ENCODE peak calls at places on chromosomes 7 and 10, in seven cellular contexts. S is HCT116, C is mesothelial cell of epicardium, Y is AG09319, D is Peyer's patch, W is fibroblast of pulmonary artery, V is glutamatergic neuron. Z is an unnamed sample.

GRCh38 chr10:75432763-75433162 is 1.3 kb downstream of the LRMDA start:
- DNase-seq in D (no peak), C (no peak), W (no peak), V (no peak), S (no peak), Y (no peak), Z (no peak)

GRCh38 chr7:139108256-139109187 is 998 bp downstream of the ZC3HAV1 start:
- DNase-seq in C (no peak), D (peak), W (peak), V (peak), Y (no peak), S (no peak), Z (peak)

GRCh38 chr10:48467669-48468068 is 137.2 kb downstream of the ARHGAP22 start:
- DNase-seq in D (no peak), S (no peak), C (no peak), Y (no peak), W (no peak), V (no peak), Z (peak)

GRCh38 chr10:131220601-131221171 is 90.8 kb downstream of the TCERG1L start:
- DNase-seq in W (no peak), Y (no peak), C (no peak), S (no peak), D (no peak), V (no peak), Z (no peak)

GRCh38 chr10:68327889-68328786 is 3.7 kb upstream of the HNRNPH3 start:
- DNase-seq in W (peak), S (peak), V (no peak), C (no peak), D (no peak), Y (peak), Z (no peak)

GRCh38 chr7:142455392-142455791 is 197.5 kb upstream of the PRSS58 start:
- DNase-seq in Y (no peak), V (no peak), W (no peak), C (no peak), S (no peak), D (no peak), Z (no peak)

GRCh38 chr10:126352446-126352845 is 35.8 kb downstream of the ADAM12 start:
- DNase-seq in S (no peak), Y (no peak), D (no peak), C (no peak), W (no peak), V (no peak), Z (no peak)

GRCh38 chr7:1460757-1461639 is 1.7 kb upstream of the MICALL2 start:
- DNase-seq in V (no peak), Y (peak), D (peak), S (no peak), C (no peak), W (peak), Z (no peak)

GRCh38 chr10:124264711-124265390 is 153.9 kb downstream of the OAT start:
- DNase-seq in Y (no peak), D (peak), S (no peak), C (no peak), V (no peak), W (no peak), Z (no peak)

GRCh38 chr10:93754761-93755160 is 3.0 kb upstream of the LGI1 start:
- DNase-seq in Y (no peak), V (no peak), W (no peak), S (no peak), C (no peak), D (no peak), Z (no peak)

GRCh38 chr10:98154076-98154475 is 19.6 kb downstream of the R3HCC1L start:
- DNase-seq in V (no peak), S (no peak), Y (no peak), W (no peak), D (no peak), C (no peak), Z (no peak)

GRCh38 chr7:155214328-155214986 is 83.2 kb upstream of the INSIG1 start:
- DNase-seq in Y (no peak), S (no peak), W (no peak), V (no peak), C (no peak), D (peak), Z (no peak)

GRCh38 chr10:30803901-30804322 is 174.4 kb upstream of the LYZL2 start:
- DNase-seq in S (no peak), D (no peak), C (no peak), Y (peak), V (no peak), W (peak), Z (no peak)

GRCh38 chr7:34838329-34838728 is 180.3 kb downstream of the NPSR1 start:
- DNase-seq in Y (no peak), D (no peak), S (no peak), W (no peak), C (no peak), V (no peak), Z (no peak)

GRCh38 chr10:64867501-64867962 is 1346.3 kb downstream of the REEP3 start:
- DNase-seq in D (no peak), S (no peak), W (no peak), V (no peak), Y (no peak), C (no peak), Z (no peak)

GRCh38 chr7:21898265-21898930 is 47.3 kb downstream of the CDCA7L start:
- DNase-seq in V (no peak), D (no peak), W (no peak), C (no peak), Y (no peak), S (no peak), Z (no peak)

GRCh38 chr10:101778781-101779543 is 3.0 kb upstream of the FGF8 start:
- DNase-seq in Y (no peak), W (peak), C (no peak), S (no peak), V (peak), D (peak), Z (peak)

GRCh38 chr10:101780818-101781654 is 2.2 kb downstream of the NPM3 start:
- DNase-seq in S (peak), C (no peak), V (peak), D (peak), Y (peak), W (peak), Z (peak)

GRCh38 chr10:101781655-101781983 is 1.6 kb downstream of the NPM3 start:
- DNase-seq in C (no peak), D (no peak), W (no peak), Y (no peak), S (no peak), V (no peak), Z (no peak)

GRCh38 chr10:101779544-101780186 is 3.6 kb downstream of the NPM3 start:
- DNase-seq in S (peak), D (peak), W (peak), Y (peak), C (peak), V (peak), Z (peak)

DNA sequence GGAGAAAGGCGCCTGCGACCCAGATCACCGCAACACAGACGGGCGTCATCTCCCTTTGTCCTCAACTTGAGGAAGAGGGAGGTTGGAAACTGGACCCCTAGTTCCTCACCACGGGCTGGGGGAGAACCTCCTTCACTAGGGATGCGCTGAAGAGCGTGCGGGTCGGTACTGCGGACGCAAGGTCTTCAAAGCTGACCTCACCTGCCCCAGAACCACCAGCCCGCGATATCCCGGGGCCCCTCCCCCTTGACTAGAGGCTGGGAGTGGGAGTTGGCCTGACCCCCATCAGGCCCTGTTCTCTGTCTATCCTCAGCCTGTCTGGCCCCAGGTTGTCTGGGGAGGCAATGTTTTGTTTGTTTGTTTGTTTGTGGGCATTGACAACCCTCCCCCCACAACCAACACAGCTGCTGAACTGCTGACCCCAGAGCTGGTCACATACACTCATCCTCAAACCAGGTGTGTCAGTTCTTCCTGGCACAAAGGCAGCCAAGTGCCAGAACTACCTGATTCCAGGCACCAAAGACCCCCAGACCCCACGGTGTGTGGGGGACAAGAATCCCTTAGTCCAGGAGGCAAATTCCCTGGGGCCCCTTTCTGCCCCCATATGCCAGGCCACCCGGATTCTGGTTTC is 2.9 kb downstream of the NPM3 start:
- DNase-seq in V (no peak), W (no peak), C (no peak), S (no peak), Y (no peak), D (no peak), Z (no peak)
- TF ChIP-seq CTCF in V (peak), W (no peak), C (no peak), S (no peak), Y (no peak), D (no peak), Z (no peak)

DNA sequence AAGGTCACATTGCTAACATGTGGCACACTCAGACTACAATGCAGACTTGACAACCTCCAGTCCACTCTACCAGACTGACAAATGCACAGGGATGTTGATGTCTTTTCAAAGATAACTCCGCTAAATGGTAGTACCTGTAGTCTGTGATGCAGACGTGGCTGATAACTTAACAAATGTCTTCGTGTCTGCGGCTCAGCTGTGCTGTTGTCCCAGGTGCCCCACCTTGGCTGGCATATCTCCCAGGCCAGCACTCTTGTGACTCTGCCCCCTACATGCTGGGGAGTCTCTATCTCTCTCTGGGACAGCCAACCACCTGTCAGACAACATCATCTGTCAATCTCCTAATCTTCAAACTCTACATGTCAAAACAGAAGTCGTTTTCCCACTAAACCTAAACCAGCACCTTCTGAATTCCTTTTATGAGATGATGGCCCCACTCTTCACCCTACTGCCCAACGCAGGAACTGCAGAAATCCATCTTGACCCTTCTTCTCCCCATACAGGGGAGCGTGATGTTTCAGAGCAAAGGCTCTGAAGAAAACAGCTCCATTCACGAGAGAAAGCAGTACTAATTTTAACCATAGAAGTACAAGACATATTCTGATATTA is 156.4 kb downstream of the USP6NL start:
- DNase-seq in W (no peak), C (no peak), V (no peak), D (peak), S (no peak), Y (no peak), Z (no peak)
- TF ChIP-seq CTCF in W (peak), C (peak), V (peak), D (no peak), S (no peak), Y (no peak), Z (no peak)

GRCh38 chr10:71429929-71430328 is 33.2 kb downstream of the CDH23 start:
- DNase-seq in W (no peak), D (no peak), S (no peak), Y (no peak), C (no peak), V (no peak), Z (no peak)
- TF ChIP-seq CTCF in W (no peak), D (no peak), S (no peak), Y (no peak), C (peak), V (peak), Z (no peak)

GRCh38 chr7:94301024-94301588 is 93.6 kb upstream of the COL1A2 start:
- DNase-seq in W (peak), V (peak), D (no peak), C (no peak), Y (peak), S (peak), Z (no peak)
- TF ChIP-seq CTCF in W (peak), V (no peak), D (no peak), C (no peak), Y (peak), S (no peak), Z (no peak)

GRCh38 chr10:51999089-51999488 is 299.7 kb upstream of the CSTF2T start:
- DNase-seq in W (no peak), S (no peak), C (no peak), Y (no peak), V (peak), D (no peak), Z (no peak)

GRCh38 chr10:52007091-52007490 is 307.0 kb upstream of the DKK1 start:
- DNase-seq in D (no peak), C (no peak), V (no peak), W (no peak), Y (no peak), S (no peak), Z (no peak)

DNA sequence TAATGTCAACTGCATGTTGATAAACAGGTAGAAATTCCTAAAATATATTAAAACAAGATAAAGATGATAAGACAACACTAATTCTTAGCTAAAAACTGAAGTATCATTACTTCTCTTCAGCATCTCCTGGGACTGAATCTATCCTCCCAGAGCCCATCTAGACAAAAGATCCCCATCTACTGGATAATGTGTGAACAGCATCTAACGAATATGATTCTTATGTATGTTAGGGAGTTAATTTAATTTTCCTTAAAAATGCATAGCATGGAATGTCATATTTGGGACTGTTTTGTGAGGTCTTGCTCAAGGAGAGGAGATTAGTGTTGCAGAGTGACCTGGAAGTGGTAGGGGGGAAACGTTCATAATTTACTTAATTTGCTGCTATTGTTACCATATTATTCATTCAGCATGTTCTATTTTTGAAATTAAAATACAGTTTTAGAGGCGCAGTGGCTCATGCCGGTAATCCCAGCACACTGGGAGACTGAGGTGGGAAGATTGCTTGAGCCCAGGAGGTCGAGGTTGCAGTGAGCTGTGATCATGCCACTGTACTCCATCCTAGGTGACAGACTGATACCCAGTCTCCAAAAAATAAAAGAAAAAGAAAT is 305.1 kb upstream of the CSTF2T start:
- DNase-seq in C (no peak), V (no peak), Y (no peak), D (no peak), W (peak), S (peak), Z (no peak)
- TF ChIP-seq CTCF in C (peak), V (peak), Y (peak), D (peak), W (peak), S (peak), Z (no peak)